ENCODE peak calls at places on chromosomes 7 and 10, in eight cellular contexts. T, C, L, X, A, B, E and S are unnamed samples.

GRCh38 chr10:71731791-71732190 is 12.2 kb upstream of the C10orf105 start:
- DNase-seq in T (no peak), C (no peak), L (no peak), X (no peak), A (no peak), B (no peak), E (no peak), S (no peak)

GRCh38 chr7:138157702-138158101 is 81.4 kb downstream of the AKR1D1 start:
- DNase-seq in T (no peak), C (no peak), L (no peak), X (no peak), A (no peak), B (no peak), E (no peak), S (no peak)

GRCh38 chr10:13206546-13207443 is 27.4 kb downstream of the UCMA start:
- DNase-seq in T (peak), C (no peak), L (no peak), X (peak), A (no peak), B (peak), E (peak), S (peak)

GRCh38 chr10:47035447-47036337 is 124.5 kb downstream of the PTPN20 start:
- DNase-seq in T (no peak), C (no peak), L (no peak), X (no peak), A (no peak), B (no peak), E (no peak), S (no peak)

GRCh38 chr7:20408467-20408826 is 77.7 kb downstream of the ITGB8 start:
- DNase-seq in T (no peak), C (no peak), L (peak), X (peak), A (no peak), B (no peak), E (no peak), S (no peak)

GRCh38 chr10:131890276-131891195 is 10.3 kb upstream of the PPP2R2D start:
- DNase-seq in T (no peak), C (no peak), L (no peak), X (no peak), A (no peak), B (no peak), E (no peak), S (no peak)

GRCh38 chr7:151080091-151080521 is 503 bp downstream of the FASTK start:
- DNase-seq in T (no peak), C (no peak), L (peak), X (peak), A (no peak), B (no peak), E (peak), S (no peak)

GRCh38 chr10:85548038-85548437 is 818.6 kb downstream of the GRID1 start:
- DNase-seq in T (peak), C (no peak), L (no peak), X (peak), A (peak), B (no peak), E (peak), S (peak)

GRCh38 chr7:22647451-22648257 is 79.3 kb upstream of the IL6 start:
- DNase-seq in T (no peak), C (peak), L (no peak), X (peak), A (no peak), B (peak), E (no peak), S (peak)

GRCh38 chr7:46015107-46015868 is 94.2 kb upstream of the IGFBP3 start:
- DNase-seq in T (no peak), C (no peak), L (no peak), X (no peak), A (no peak), B (no peak), E (peak), S (no peak)

DNA sequence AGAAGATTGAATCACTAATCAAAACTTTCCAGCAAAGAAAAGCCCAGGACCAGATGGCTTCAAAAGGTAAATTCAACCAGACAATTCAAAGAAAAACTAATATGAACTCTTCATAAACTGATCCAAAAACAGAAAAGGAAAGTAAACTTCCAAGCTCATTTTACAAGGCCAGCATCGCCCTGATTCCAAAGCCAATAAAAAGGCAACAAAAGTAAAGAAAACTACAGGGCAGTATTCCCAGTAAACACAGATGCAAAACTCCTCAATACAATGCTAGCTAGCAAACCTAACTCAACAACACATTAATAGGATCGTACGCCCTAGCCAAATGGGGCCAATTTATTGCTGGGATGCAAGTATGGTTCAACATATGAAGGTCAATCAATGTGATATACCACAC is 53.1 kb downstream of the RNF32 start:
- DNase-seq in T (no peak), C (no peak), L (no peak), X (no peak), A (no peak), B (no peak), E (no peak), S (no peak)
- TF ChIP-seq CTCF in T (no peak), C (no peak), L (no peak), X (no peak), A (no peak), B (no peak), E (no peak), S (no peak)

GRCh38 chr10:79970062-79970461 is 21.2 kb upstream of the SFTPD start:
- DNase-seq in T (no peak), C (no peak), L (no peak), X (no peak), A (no peak), B (no peak), E (no peak), S (no peak)
- H3K4me3 ChIP-seq in T (no peak), C (no peak), L (no peak), X (no peak), A (no peak), B (no peak), E (no peak), S (no peak)

GRCh38 chr7:99379043-99379577 is 4.6 kb downstream of the ARPC1B start:
- DNase-seq in T (no peak), C (peak), L (peak), X (peak), A (no peak), B (peak), E (no peak), S (peak)
- TF ChIP-seq CTCF in T (no peak), C (no peak), L (no peak), X (peak), A (no peak), B (no peak), E (no peak), S (no peak)

GRCh38 chr7:52500796-52501195 is 534.6 kb upstream of the POM121L12 start:
- DNase-seq in T (no peak), C (no peak), L (no peak), X (peak), A (no peak), B (no peak), E (no peak), S (no peak)
- H3K4me3 ChIP-seq in T (no peak), C (no peak), L (no peak), X (no peak), A (no peak), B (no peak), E (no peak), S (no peak)

GRCh38 chr7:17530741-17531417 is 232.4 kb downstream of the AHR start:
- DNase-seq in T (peak), C (no peak), L (no peak), X (peak), A (no peak), B (no peak), E (no peak), S (no peak)
- TF ChIP-seq CTCF in T (peak), C (peak), L (no peak), X (peak), A (no peak), B (peak), E (peak), S (no peak)

DNA sequence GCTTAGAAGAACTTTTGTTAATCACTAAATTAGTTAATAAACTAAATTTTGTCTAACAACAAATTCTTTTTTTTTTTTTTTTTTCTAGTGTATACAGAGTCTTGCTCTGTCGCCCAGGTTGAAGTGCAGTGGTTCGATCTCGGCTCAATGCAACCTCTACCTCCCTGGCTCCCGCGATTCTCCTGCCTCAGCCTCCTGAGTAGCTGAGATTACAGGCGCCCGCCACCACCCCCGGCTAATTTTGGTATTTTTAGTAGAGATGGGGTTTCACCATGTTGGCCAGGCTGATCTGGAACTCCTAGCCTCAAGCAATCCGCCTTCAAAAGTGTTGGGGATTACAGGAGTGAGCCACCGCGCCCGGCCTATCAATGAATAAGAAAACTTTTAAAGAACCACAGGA is 1.1 kb upstream of the IQUB start:
- DNase-seq in T (no peak), C (no peak), L (no peak), X (no peak), A (no peak), B (no peak), E (no peak), S (no peak)
- H3K4me3 ChIP-seq in T (no peak), C (peak), L (peak), X (peak), A (peak), B (peak), E (peak), S (peak)